ENCODE peak calls at places on chromosomes 16 and 17, in six cellular contexts. Y, L, V, P, B and S are unnamed samples.

GRCh38 chr17:57682667-57683066 is 62.4 kb downstream of the CCDC182 start:
- DNase-seq in L (no peak), P (no peak), B (no peak), Y (no peak), V (no peak), S (no peak)

GRCh38 chr17:41777157-41777578 is 9.3 kb downstream of the JUP start:
- DNase-seq in P (no peak), L (peak), Y (no peak), V (no peak), B (no peak), S (peak)

GRCh38 chr17:20993863-20994778 is 48.7 kb downstream of the USP22 start:
- DNase-seq in V (no peak), L (no peak), Y (no peak), B (no peak), P (no peak), S (no peak)

GRCh38 chr17:77591231-77591785 is 367.2 kb upstream of the TNRC6C start:
- DNase-seq in V (no peak), L (no peak), B (no peak), P (no peak), Y (no peak), S (no peak)

GRCh38 chr16:84246679-84247077 is 6.9 kb upstream of the KCNG4 start:
- DNase-seq in V (no peak), Y (no peak), P (no peak), B (no peak), L (no peak), S (no peak)

GRCh38 chr16:65136656-65137055 is 14.8 kb upstream of the CDH11 start:
- DNase-seq in L (no peak), V (no peak), B (no peak), P (no peak), Y (no peak), S (no peak)

GRCh38 chr16:725041-725376 is 1.2 kb downstream of the CCDC78 start:
- DNase-seq in B (no peak), V (no peak), L (no peak), Y (no peak), P (no peak), S (no peak)

GRCh38 chr16:2825049-2825742 is 4.9 kb upstream of the ZG16B start:
- DNase-seq in P (no peak), Y (no peak), L (no peak), B (no peak), V (no peak), S (no peak)

GRCh38 chr17:8941520-8941919 is 24.0 kb downstream of the PIK3R5 start:
- DNase-seq in B (no peak), V (no peak), Y (peak), P (no peak), L (peak), S (no peak)

GRCh38 chr16:12119562-12119961 is 143.0 kb downstream of the SNX29 start:
- DNase-seq in V (no peak), B (no peak), P (peak), Y (no peak), L (peak), S (no peak)

GRCh38 chr16:88023366-88023765 is 72.1 kb downstream of the BANP start:
- DNase-seq in V (no peak), Y (no peak), B (no peak), L (no peak), P (no peak), S (no peak)

GRCh38 chr17:70767102-70767701 is 597.9 kb downstream of the KCNJ2 start:
- DNase-seq in L (no peak), P (peak), B (no peak), Y (no peak), V (peak), S (peak)

GRCh38 chr16:81863630-81864352 is 84.7 kb downstream of the PLCG2 start:
- DNase-seq in Y (no peak), V (peak), B (no peak), L (no peak), P (no peak), S (peak)